ENCODE peak calls at places on chromosomes 4 and X, in seven cellular contexts. G is GM13977; L is MCF 10A; A is stimulated activated CD4-positive, alpha-beta T cell treated with anti-CD3 and anti-CD28 coated beads, TNF-alpha, amount 100 ng/mL, for 1 hour; U is sigmoid colon; H is WERI-Rb-1; Q is HEK293T. K is an unnamed sample.

GRCh38 chr4:153232768-153233167 is 28.5 kb downstream of the TRIM2 start:
- DNase-seq in G (no peak), L (peak; percentile 23), A (no peak), U (no peak), H (peak; percentile 35), Q (peak; percentile 52), K (no peak)

GRCh38 chr4:135123632-135124031 is 922.0 kb upstream of the PABPC4L start:
- DNase-seq in G (no peak), L (no peak), A (no peak), U (no peak), H (no peak), Q (no peak), K (no peak)

GRCh38 chrX:104370089-104370488 is 115.4 kb upstream of the ESX1 start:
- DNase-seq in G (no peak), L (peak; percentile 46), A (no peak), U (no peak), H (no peak), Q (peak; percentile 56), K (no peak)

GRCh38 chrX:74420194-74421035 is 878 bp upstream of the SLC16A2 start:
- DNase-seq in G (no peak), L (peak; percentile 60), A (no peak), U (peak; percentile 89), H (peak; percentile 64), Q (peak; percentile 58), K (no peak)

GRCh38 chr4:42570221-42570620 is 86.7 kb downstream of the ATP8A1 start:
- DNase-seq in G (no peak), L (peak; percentile 84), A (no peak), U (peak; percentile 73), H (no peak), Q (no peak), K (no peak)

GRCh38 chr4:150591284-150591874 is 9.4 kb downstream of the MAB21L2 start:
- DNase-seq in G (no peak), L (no peak), A (no peak), U (peak; percentile 74), H (peak; percentile 75), Q (peak; percentile 40), K (no peak)

GRCh38 chr4:42483426-42484379 is 86.4 kb downstream of the SHISA3 start:
- DNase-seq in G (no peak), L (no peak), A (no peak), U (peak; percentile 76), H (no peak), Q (no peak), K (no peak)

GRCh38 chrX:151801980-151802379 is 67.4 kb downstream of the CNGA2 start:
- DNase-seq in G (no peak), L (peak; percentile 40), A (no peak), U (no peak), H (peak; percentile 18), Q (peak; percentile 19), K (no peak)

GRCh38 chrX:73851014-73852009 is 288.3 kb downstream of the CHIC1 start:
- DNase-seq in G (peak; percentile 78), L (peak; percentile 95), A (no peak), U (peak; percentile 96), H (no peak), Q (peak; percentile 33), K (no peak)

GRCh38 chrX:139475432-139475831 is 55.1 kb upstream of the F9 start:
- DNase-seq in G (no peak), L (no peak), A (no peak), U (no peak), H (no peak), Q (no peak), K (no peak)

GRCh38 chr4:80058740-80059139 is 14.3 kb downstream of the ANTXR2 start:
- DNase-seq in G (peak; percentile 54), L (no peak), A (no peak), U (no peak), H (no peak), Q (no peak), K (no peak)

GRCh38 chr4:1479454-1479853 is 73.2 kb upstream of the NKX1-1 start:
- DNase-seq in G (no peak), L (no peak), A (no peak), U (no peak), H (no peak), Q (no peak), K (no peak)

GRCh38 chr4:53844133-53844532 is 220.3 kb downstream of the CHIC2 start:
- DNase-seq in G (no peak), L (no peak), A (no peak), U (no peak), H (no peak), Q (no peak), K (no peak)

GRCh38 chrX:125826080-125826479 is 340.0 kb downstream of the DCAF12L2 start:
- DNase-seq in G (no peak), L (peak; percentile 14), A (no peak), U (no peak), H (no peak), Q (no peak), K (no peak)

GRCh38 chrX:31136144-31136572 is 64.3 kb upstream of the FTHL17 start:
- DNase-seq in G (peak; percentile 39), L (no peak), A (no peak), U (no peak), H (no peak), Q (no peak), K (no peak)

GRCh38 chr4:185399466-185399865 is 2.8 kb downstream of the ANKRD37 start:
- DNase-seq in G (no peak), L (no peak), A (no peak), U (no peak), H (no peak), Q (no peak), K (no peak)

GRCh38 chr4:148026022-148026421 is 294.1 kb downstream of the ARHGAP10 start:
- DNase-seq in G (no peak), L (no peak), A (no peak), U (no peak), H (no peak), Q (no peak), K (no peak)

GRCh38 chr4:145099653-145100052 is 1.5 kb downstream of the ABCE1 start:
- DNase-seq in G (no peak), L (peak; percentile 8), A (no peak), U (no peak), H (no peak), Q (no peak), K (no peak)

GRCh38 chr4:159267023-159267939 is 164.4 kb downstream of the RAPGEF2 start:
- DNase-seq in G (no peak), L (no peak), A (no peak), U (no peak), H (no peak), Q (no peak), K (no peak)

GRCh38 chr4:166501941-166502382 is 628.9 kb downstream of the TLL1 start:
- DNase-seq in G (peak; percentile 12), L (no peak), A (no peak), U (no peak), H (peak; percentile 28), Q (peak; percentile 35), K (no peak)

GRCh38 chrX:107429090-107429489 is 20.4 kb upstream of the FRMPD3 start:
- DNase-seq in G (no peak), L (peak; percentile 62), A (no peak), U (no peak), H (peak; percentile 53), Q (no peak), K (no peak)

GRCh38 chrX:77814210-77814609 is 28.2 kb upstream of the ATRX start:
- DNase-seq in G (no peak), L (no peak), A (no peak), U (no peak), H (no peak), Q (no peak), K (no peak)

GRCh38 chr4:38309471-38309870 is 349.3 kb downstream of the PTTG2 start:
- DNase-seq in G (no peak), L (no peak), A (no peak), U (no peak), H (no peak), Q (no peak), K (no peak)

GRCh38 chrX:53160297-53160983 is 64.6 kb downstream of the KDM5C start:
- DNase-seq in G (no peak), L (no peak), A (no peak), U (no peak), H (no peak), Q (no peak), K (no peak)

GRCh38 chr4:88843067-88843723 is 145.6 kb upstream of the NAP1L5 start:
- DNase-seq in G (no peak), L (no peak), A (no peak), U (no peak), H (no peak), Q (no peak), K (no peak)

GRCh38 chr4:151260526-151260925 is 16.4 kb upstream of the PRSS48 start:
- DNase-seq in G (no peak), L (peak; percentile 36), A (no peak), U (no peak), H (no peak), Q (no peak), K (no peak)

GRCh38 chr4:137180349-137180748 is 351.9 kb downstream of the PCDH18 start:
- DNase-seq in G (no peak), L (no peak), A (no peak), U (no peak), H (no peak), Q (peak; percentile 28), K (no peak)

GRCh38 chrX:41824551-41824950 is 98.8 kb downstream of the CASK start:
- DNase-seq in G (no peak), L (peak; percentile 12), A (no peak), U (no peak), H (no peak), Q (peak; percentile 7), K (no peak)

GRCh38 chrX:111880735-111881134 is 4.8 kb downstream of the TRPC5OS start:
- DNase-seq in G (no peak), L (no peak), A (no peak), U (no peak), H (no peak), Q (no peak), K (no peak)

GRCh38 chr4:83115000-83115399 is 471 bp upstream of the PLAC8 start:
- DNase-seq in G (no peak), L (peak; percentile 36), A (no peak), U (no peak), H (no peak), Q (no peak), K (no peak)

GRCh38 chr4:6443035-6444023 is 29.1 kb downstream of the PPP2R2C start:
- DNase-seq in G (no peak), L (peak; percentile 6), A (no peak), U (no peak), H (peak; percentile 29), Q (no peak), K (no peak)